ENCODE peak calls at places on chromosomes 2 and 18, in five cellular contexts. One of them, this sample, is unnamed. For H3K9me3, the result is how much of the 10 kb centered on the place peaks cover.

GRCh38 chr2:62423883-62424458 is 82.0 kb downstream of the TMEM17 start:
- DNase-seq in HCT116: no peak
- DNase-seq in uterus: no peak
- DNase-seq in A549: no peak
- DNase-seq in ovary: no peak
- DNase-seq in this sample: peak

GRCh38 chr18:470661-471501 is 29.6 kb downstream of the COLEC12 start:
- DNase-seq in HCT116: no peak
- DNase-seq in uterus: no peak
- DNase-seq in A549: no peak
- DNase-seq in ovary: no peak
- DNase-seq in this sample: no peak

GRCh38 chr18:58993260-58993659 is 128.6 kb downstream of the ZNF532 start:
- DNase-seq in HCT116: no peak
- DNase-seq in uterus: no peak
- DNase-seq in A549: peak
- DNase-seq in ovary: no peak
- DNase-seq in this sample: no peak

GRCh38 chr2:160869411-160869810 is 290.8 kb upstream of the TANK start:
- DNase-seq in HCT116: no peak
- DNase-seq in uterus: peak
- DNase-seq in A549: peak
- DNase-seq in ovary: no peak
- DNase-seq in this sample: no peak

GRCh38 chr2:9096761-9097160 is 93.3 kb upstream of the MBOAT2 start:
- DNase-seq in HCT116: no peak
- DNase-seq in uterus: no peak
- DNase-seq in A549: no peak
- DNase-seq in ovary: no peak
- DNase-seq in this sample: no peak

GRCh38 chr2:236607471-236608307 is 38.1 kb downstream of the ACKR3 start:
- DNase-seq in HCT116: no peak
- DNase-seq in uterus: no peak
- DNase-seq in A549: peak
- DNase-seq in ovary: no peak
- DNase-seq in this sample: no peak

GRCh38 chr2:42345986-42346385 is 15.0 kb downstream of the COX7A2L start:
- DNase-seq in HCT116: no peak
- DNase-seq in uterus: no peak
- DNase-seq in A549: no peak
- DNase-seq in ovary: no peak
- DNase-seq in this sample: no peak

GRCh38 chr2:42809131-42809875 is 16.9 kb upstream of the HAAO start:
- DNase-seq in HCT116: no peak
- DNase-seq in uterus: peak
- DNase-seq in A549: no peak
- DNase-seq in ovary: peak
- DNase-seq in this sample: no peak

GRCh38 chr2:20457027-20457426 is 10.2 kb downstream of the RHOB start:
- DNase-seq in HCT116: no peak
- DNase-seq in uterus: peak
- DNase-seq in A549: no peak
- DNase-seq in ovary: peak
- DNase-seq in this sample: peak

GRCh38 chr2:6524678-6525367 is 340.9 kb downstream of the CMPK2 start:
- DNase-seq in HCT116: no peak
- DNase-seq in uterus: no peak
- DNase-seq in A549: no peak
- DNase-seq in ovary: no peak
- DNase-seq in this sample: no peak

GRCh38 chr2:6081542-6081872 is 389.3 kb downstream of the SOX11 start:
- DNase-seq in HCT116: no peak
- DNase-seq in uterus: no peak
- DNase-seq in A549: no peak
- DNase-seq in ovary: no peak
- DNase-seq in this sample: no peak

GRCh38 chr2:149826471-149827125 is 239.0 kb upstream of the MMADHC start:
- DNase-seq in HCT116: no peak
- DNase-seq in uterus: no peak
- DNase-seq in A549: no peak
- DNase-seq in ovary: no peak
- DNase-seq in this sample: no peak

GRCh38 chr2:233079473-233079877 is 19.3 kb downstream of the INPP5D start:
- DNase-seq in HCT116: no peak
- DNase-seq in uterus: no peak
- DNase-seq in A549: no peak
- DNase-seq in ovary: no peak
- DNase-seq in this sample: no peak

GRCh38 chr2:160646684-160647444 is 153.3 kb upstream of the RBMS1 start:
- DNase-seq in HCT116: no peak
- DNase-seq in uterus: no peak
- DNase-seq in A549: no peak
- DNase-seq in ovary: no peak
- DNase-seq in this sample: peak

GRCh38 chr18:20997371-20997770 is 114.2 kb downstream of the ROCK1 start:
- DNase-seq in HCT116: no peak
- DNase-seq in uterus: no peak
- DNase-seq in A549: no peak
- DNase-seq in ovary: no peak
- DNase-seq in this sample: no peak

GRCh38 chr2:190533175-190533967 is 1.2 kb downstream of the NEMP2 start:
- DNase-seq in HCT116: no peak
- DNase-seq in uterus: no peak
- DNase-seq in A549: no peak
- DNase-seq in ovary: no peak
- DNase-seq in this sample: no peak

GRCh38 chr2:242053921-242054320 is 184.4 kb downstream of the RTP5 start:
- DNase-seq in HCT116: no peak
- DNase-seq in uterus: no peak
- DNase-seq in A549: no peak
- DNase-seq in ovary: no peak
- DNase-seq in this sample: no peak
- H3K9me3 ChIP-seq in HCT116: under half
- H3K9me3 ChIP-seq in uterus: under half
- H3K9me3 ChIP-seq in A549: under half
- H3K9me3 ChIP-seq in ovary: under half
- H3K9me3 ChIP-seq in this sample: under half

GRCh38 chr2:197307933-197308521 is 2.6 kb downstream of the ANKRD44 start:
- DNase-seq in HCT116: no peak
- DNase-seq in uterus: no peak
- DNase-seq in A549: no peak
- DNase-seq in ovary: no peak
- DNase-seq in this sample: no peak
- TF ChIP-seq POLR2A in HCT116: no peak
- TF ChIP-seq POLR2A in uterus: no peak
- TF ChIP-seq POLR2A in A549: no peak
- TF ChIP-seq POLR2A in ovary: no peak
- TF ChIP-seq POLR2A in this sample: no peak

GRCh38 chr2:119647440-119648169 is 31.4 kb upstream of the TMEM177 start:
- DNase-seq in HCT116: no peak
- DNase-seq in uterus: no peak
- DNase-seq in A549: no peak
- DNase-seq in ovary: no peak
- DNase-seq in this sample: no peak

GRCh38 chr2:119646149-119646548 is 32.9 kb upstream of the TMEM177 start:
- DNase-seq in HCT116: no peak
- DNase-seq in uterus: no peak
- DNase-seq in A549: no peak
- DNase-seq in ovary: no peak
- DNase-seq in this sample: no peak

GRCh38 chr2:119650971-119651370 is 28.0 kb upstream of the TMEM177 start:
- DNase-seq in HCT116: no peak
- DNase-seq in uterus: no peak
- DNase-seq in A549: no peak
- DNase-seq in ovary: no peak
- DNase-seq in this sample: no peak

GRCh38 chr2:119650206-119650605 is 28.8 kb upstream of the TMEM177 start:
- DNase-seq in HCT116: no peak
- DNase-seq in uterus: no peak
- DNase-seq in A549: no peak
- DNase-seq in ovary: no peak
- DNase-seq in this sample: no peak

GRCh38 chr2:119649364-119649917 is 29.6 kb upstream of the TMEM177 start:
- DNase-seq in HCT116: no peak
- DNase-seq in uterus: no peak
- DNase-seq in A549: no peak
- DNase-seq in ovary: no peak
- DNase-seq in this sample: no peak
- H3K9me3 ChIP-seq in HCT116: under half
- H3K9me3 ChIP-seq in uterus: under half
- H3K9me3 ChIP-seq in A549: under half
- H3K9me3 ChIP-seq in ovary: under half
- H3K9me3 ChIP-seq in this sample: under half

GRCh38 chr2:84919885-84920580 is 14.6 kb downstream of the TMSB10 start:
- DNase-seq in HCT116: peak
- DNase-seq in uterus: peak
- DNase-seq in A549: peak
- DNase-seq in ovary: peak
- DNase-seq in this sample: no peak
- TF ChIP-seq POLR2A in HCT116: peak
- TF ChIP-seq POLR2A in uterus: no peak
- TF ChIP-seq POLR2A in A549: no peak
- TF ChIP-seq POLR2A in ovary: no peak
- TF ChIP-seq POLR2A in this sample: no peak

GRCh38 chr2:229446316-229446715 is 175.2 kb upstream of the PID1 start:
- DNase-seq in HCT116: no peak
- DNase-seq in uterus: no peak
- DNase-seq in A549: no peak
- DNase-seq in ovary: no peak
- DNase-seq in this sample: no peak

GRCh38 chr2:229443869-229444268 is 172.8 kb upstream of the PID1 start:
- DNase-seq in HCT116: no peak
- DNase-seq in uterus: no peak
- DNase-seq in A549: no peak
- DNase-seq in ovary: no peak
- DNase-seq in this sample: no peak

GRCh38 chr2:229445501-229446294 is 174.6 kb upstream of the PID1 start:
- DNase-seq in HCT116: no peak
- DNase-seq in uterus: peak
- DNase-seq in A549: peak
- DNase-seq in ovary: peak
- DNase-seq in this sample: no peak

GRCh38 chr2:229445013-229445412 is 173.9 kb upstream of the PID1 start:
- DNase-seq in HCT116: peak
- DNase-seq in uterus: peak
- DNase-seq in A549: peak
- DNase-seq in ovary: peak
- DNase-seq in this sample: peak

DNA sequence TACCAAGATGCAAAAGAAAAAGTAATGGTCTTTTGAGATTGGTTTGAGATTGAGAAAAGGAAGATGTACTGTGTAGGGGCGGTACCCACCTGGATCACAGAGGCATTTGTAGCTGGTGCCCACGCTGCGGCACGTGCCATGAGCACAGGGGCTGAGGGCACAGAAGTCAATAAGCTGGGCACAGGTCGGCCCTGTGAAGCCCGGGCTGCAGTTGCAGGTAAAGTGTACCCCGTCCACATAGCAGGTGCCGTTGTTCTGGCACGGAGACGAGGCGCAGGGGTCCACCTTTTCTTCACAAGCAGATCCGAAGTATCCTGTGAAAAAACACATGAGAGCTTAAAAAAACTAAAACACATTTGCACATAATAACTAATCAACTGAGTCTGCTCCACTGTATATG is 176.1 kb upstream of the PID1 start:
- DNase-seq in HCT116: no peak
- DNase-seq in uterus: no peak
- DNase-seq in A549: no peak
- DNase-seq in ovary: no peak
- DNase-seq in this sample: no peak
- H3K9me3 ChIP-seq in HCT116: under half
- H3K9me3 ChIP-seq in uterus: under half
- H3K9me3 ChIP-seq in A549: under half
- H3K9me3 ChIP-seq in ovary: under half
- H3K9me3 ChIP-seq in this sample: under half

GRCh38 chr2:126657146-126657635 is 1.2 kb downstream of the GYPC start:
- DNase-seq in HCT116: no peak
- DNase-seq in uterus: peak
- DNase-seq in A549: no peak
- DNase-seq in ovary: peak
- DNase-seq in this sample: peak
- TF ChIP-seq POLR2A in HCT116: no peak
- TF ChIP-seq POLR2A in uterus: peak
- TF ChIP-seq POLR2A in A549: no peak
- TF ChIP-seq POLR2A in ovary: peak
- TF ChIP-seq POLR2A in this sample: no peak

GRCh38 chr18:13700153-13700552 is 26.2 kb downstream of the FAM210A start:
- DNase-seq in HCT116: no peak
- DNase-seq in uterus: no peak
- DNase-seq in A549: no peak
- DNase-seq in ovary: no peak
- DNase-seq in this sample: no peak
- H3K9me3 ChIP-seq in HCT116: under half
- H3K9me3 ChIP-seq in uterus: under half
- H3K9me3 ChIP-seq in A549: under half
- H3K9me3 ChIP-seq in ovary: under half
- H3K9me3 ChIP-seq in this sample: under half

This sample was measured in stomach.